ENCODE peak calls at places on chromosome 18, in eight cellular contexts. Y is HCT116, V is GM23248, J is GM23338, T is neural progenitor cell, W is hepatocyte, G is PC-3, F is SK-N-SH. Q is an unnamed sample.

GRCh38 chr18:4636957-4637356 is 181.8 kb upstream of the DLGAP1 start:
- DNase-seq in Y (no peak), V (no peak), J (no peak), T (peak), W (no peak), G (peak), F (no peak), Q (peak)

GRCh38 chr18:3972291-3972985 is 482.7 kb downstream of the DLGAP1 start:
- DNase-seq in Y (no peak), V (peak), J (peak), T (peak), W (no peak), G (no peak), F (no peak), Q (no peak)

GRCh38 chr18:56662902-56663301 is 11.7 kb downstream of the WDR7 start:
- DNase-seq in Y (no peak), V (no peak), J (no peak), T (no peak), W (no peak), G (no peak), F (no peak), Q (no peak)

GRCh38 chr18:75132068-75132467 is 76.9 kb downstream of the PTGR3 start:
- DNase-seq in Y (no peak), V (no peak), J (no peak), T (no peak), W (no peak), G (no peak), F (no peak), Q (no peak)

GRCh38 chr18:32661486-32662299 is 111.1 kb downstream of the KLHL14 start:
- DNase-seq in Y (no peak), V (peak), J (no peak), T (no peak), W (peak), G (peak), F (no peak), Q (no peak)

GRCh38 chr18:48940854-48941531 is 9.8 kb downstream of the SMAD7 start:
- DNase-seq in Y (no peak), V (no peak), J (no peak), T (no peak), W (no peak), G (no peak), F (peak), Q (no peak)

GRCh38 chr18:50089702-50090101 is 105.2 kb downstream of the MYO5B start:
- DNase-seq in Y (no peak), V (no peak), J (peak), T (no peak), W (no peak), G (no peak), F (no peak), Q (no peak)

GRCh38 chr18:48667276-48668254 is 128.7 kb downstream of the CTIF start:
- DNase-seq in Y (no peak), V (peak), J (peak), T (peak), W (peak), G (peak), F (peak), Q (peak)

GRCh38 chr18:39672171-39672570 is 2106.6 kb upstream of the CELF4 start:
- DNase-seq in Y (no peak), V (no peak), J (no peak), T (no peak), W (no peak), G (no peak), F (no peak), Q (no peak)

GRCh38 chr18:3012920-3013810 is at the start of gene LPIN2:
- DNase-seq in Y (peak), V (peak), J (peak), T (peak), W (peak), G (peak), F (peak), Q (peak)

GRCh38 chr18:62001396-62001795 is 108.6 kb upstream of the RNF152 start:
- DNase-seq in Y (no peak), V (no peak), J (peak), T (no peak), W (no peak), G (no peak), F (no peak), Q (no peak)

GRCh38 chr18:61998335-61998734 is 105.5 kb upstream of the RNF152 start:
- DNase-seq in Y (no peak), V (no peak), J (no peak), T (no peak), W (no peak), G (peak), F (no peak), Q (no peak)

GRCh38 chr18:61993831-61994230 is 101.0 kb upstream of the RNF152 start:
- DNase-seq in Y (no peak), V (peak), J (no peak), T (no peak), W (no peak), G (no peak), F (no peak), Q (no peak)

GRCh38 chr18:61995547-61996062 is 102.8 kb upstream of the RNF152 start:
- DNase-seq in Y (no peak), V (no peak), J (no peak), T (no peak), W (no peak), G (no peak), F (no peak), Q (no peak)

GRCh38 chr18:61998957-61999356 is 106.2 kb upstream of the RNF152 start:
- DNase-seq in Y (no peak), V (peak), J (no peak), T (no peak), W (no peak), G (peak), F (peak), Q (no peak)
- TF ChIP-seq EZH2phosphoT487 in Y (no peak), V (peak), J (no peak), T (no peak), W (no peak), G (no peak), F (no peak), Q (no peak)

DNA sequence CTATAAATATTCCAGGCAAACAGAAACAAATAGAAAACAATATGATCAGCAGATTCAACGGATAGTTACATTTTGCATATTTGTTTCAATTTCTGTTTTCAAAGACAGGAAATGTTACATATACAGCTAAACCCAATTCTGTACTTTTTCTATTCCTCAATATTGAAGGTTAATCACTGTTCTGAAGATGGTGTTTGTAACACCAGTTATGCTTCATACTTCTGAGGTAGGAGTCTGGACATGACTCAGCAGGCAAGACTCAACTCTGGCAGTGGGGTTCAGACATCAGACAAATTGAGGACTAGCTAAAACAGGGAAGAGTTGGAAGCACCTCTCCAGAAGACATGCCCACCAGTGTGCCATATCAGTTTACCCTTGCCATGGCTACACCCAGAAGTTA is 16.6 kb downstream of the SERPINB13 start:
- DNase-seq in Y (no peak), V (peak), J (no peak), T (no peak), W (no peak), G (peak), F (no peak), Q (no peak)
- TF ChIP-seq EZH2phosphoT487 in Y (no peak), V (no peak), J (no peak), T (no peak), W (no peak), G (no peak), F (no peak), Q (no peak)

DNA sequence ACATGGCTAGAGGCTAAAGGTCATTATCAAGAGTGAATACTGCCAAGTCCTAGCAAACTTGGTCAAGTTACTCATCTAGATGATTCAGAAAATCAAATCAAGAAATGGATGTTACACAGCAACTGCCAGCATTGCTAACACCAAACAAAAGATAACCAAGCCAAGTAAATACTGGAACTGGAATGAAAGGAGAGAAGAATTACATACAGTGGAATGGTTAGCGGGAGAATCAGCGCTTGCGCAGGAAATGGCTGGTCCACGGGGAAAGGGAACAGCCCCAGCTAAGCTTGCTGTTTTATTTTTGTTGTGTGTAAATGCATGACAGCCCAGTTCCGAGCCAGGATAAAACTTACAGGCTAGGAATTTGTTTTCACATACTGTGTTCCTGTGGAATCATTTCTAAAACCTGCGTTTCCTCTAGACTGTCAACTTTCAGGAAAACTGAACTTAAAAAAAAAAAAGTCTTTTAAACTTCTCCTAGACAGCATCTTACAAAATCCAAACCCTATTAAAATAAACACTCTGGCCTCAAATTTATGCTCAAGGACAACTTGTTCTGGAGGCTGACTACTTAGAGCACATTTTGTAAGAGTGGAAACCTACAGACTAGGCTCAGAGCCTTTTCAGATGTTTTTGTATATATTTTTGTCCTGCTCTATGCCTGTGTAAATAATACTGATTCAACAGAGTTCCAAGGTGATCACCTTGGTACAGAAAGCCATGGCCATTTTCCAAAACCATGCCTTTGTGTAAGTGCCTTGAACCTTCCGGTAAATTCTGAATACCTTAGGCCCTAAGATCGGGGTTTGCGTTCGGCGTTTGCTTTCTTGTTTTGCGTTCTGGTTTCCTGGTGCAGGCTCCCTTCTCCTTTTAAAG is 30.7 kb upstream of the TXNDC2 start:
- DNase-seq in Y (no peak), V (no peak), J (no peak), T (no peak), W (peak), G (no peak), F (no peak), Q (no peak)
- TF ChIP-seq EZH2phosphoT487 in Y (no peak), V (no peak), J (no peak), T (no peak), W (no peak), G (no peak), F (no peak), Q (no peak)

GRCh38 chr18:22827741-22828140 is 105.4 kb upstream of the RBBP8 start:
- DNase-seq in Y (no peak), V (no peak), J (no peak), T (no peak), W (no peak), G (no peak), F (no peak), Q (no peak)
- TF ChIP-seq EZH2phosphoT487 in Y (no peak), V (no peak), J (no peak), T (no peak), W (no peak), G (no peak), F (no peak), Q (no peak)

GRCh38 chr18:76657911-76658475 is 163.0 kb upstream of the ZNF516 start:
- DNase-seq in Y (no peak), V (no peak), J (no peak), T (no peak), W (no peak), G (no peak), F (no peak), Q (no peak)

GRCh38 chr18:76654536-76654935 is 159.5 kb upstream of the ZNF516 start:
- DNase-seq in Y (no peak), V (peak), J (no peak), T (no peak), W (no peak), G (no peak), F (no peak), Q (no peak)

GRCh38 chr18:76658627-76659026 is 163.6 kb upstream of the ZNF516 start:
- DNase-seq in Y (no peak), V (peak), J (peak), T (peak), W (no peak), G (no peak), F (peak), Q (peak)

GRCh38 chr18:76656925-76657324 is 161.9 kb upstream of the ZNF516 start:
- DNase-seq in Y (no peak), V (no peak), J (no peak), T (no peak), W (no peak), G (no peak), F (peak), Q (no peak)

DNA sequence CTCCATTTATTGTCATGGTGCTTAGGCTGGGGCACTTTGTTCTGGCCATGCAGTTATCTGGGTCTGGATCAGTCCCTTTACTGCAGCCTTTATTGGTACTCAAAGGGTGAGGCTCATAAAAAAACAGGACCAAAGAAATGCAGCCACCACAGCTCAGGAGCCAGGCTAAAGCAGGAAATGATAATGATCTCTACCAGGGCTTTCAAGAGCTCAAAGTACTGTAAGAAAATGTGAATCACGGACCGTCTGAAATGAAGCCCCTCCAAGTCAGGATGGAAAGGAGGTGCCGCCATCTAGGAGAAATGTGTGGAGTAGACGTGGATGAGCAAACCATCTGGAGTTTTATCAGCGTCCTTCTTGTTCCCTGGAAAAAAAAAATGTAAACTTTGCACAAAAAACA is 162.4 kb upstream of the ZNF516 start:
- DNase-seq in Y (no peak), V (peak), J (peak), T (no peak), W (peak), G (no peak), F (peak), Q (no peak)
- TF ChIP-seq EZH2phosphoT487 in Y (no peak), V (no peak), J (no peak), T (no peak), W (no peak), G (no peak), F (no peak), Q (no peak)

GRCh38 chr18:54267688-54268087 is 1.6 kb upstream of the POLI start:
- DNase-seq in Y (no peak), V (no peak), J (no peak), T (no peak), W (no peak), G (no peak), F (no peak), Q (no peak)

GRCh38 chr18:54263904-54264336 is 5.4 kb upstream of the POLI start:
- DNase-seq in Y (no peak), V (no peak), J (no peak), T (no peak), W (no peak), G (no peak), F (no peak), Q (peak)

GRCh38 chr18:54257015-54257414 is 12.3 kb upstream of the POLI start:
- DNase-seq in Y (no peak), V (peak), J (no peak), T (no peak), W (no peak), G (no peak), F (no peak), Q (no peak)

GRCh38 chr18:54260376-54261072 is 8.8 kb upstream of the POLI start:
- DNase-seq in Y (no peak), V (peak), J (no peak), T (no peak), W (no peak), G (peak), F (no peak), Q (no peak)

DNA sequence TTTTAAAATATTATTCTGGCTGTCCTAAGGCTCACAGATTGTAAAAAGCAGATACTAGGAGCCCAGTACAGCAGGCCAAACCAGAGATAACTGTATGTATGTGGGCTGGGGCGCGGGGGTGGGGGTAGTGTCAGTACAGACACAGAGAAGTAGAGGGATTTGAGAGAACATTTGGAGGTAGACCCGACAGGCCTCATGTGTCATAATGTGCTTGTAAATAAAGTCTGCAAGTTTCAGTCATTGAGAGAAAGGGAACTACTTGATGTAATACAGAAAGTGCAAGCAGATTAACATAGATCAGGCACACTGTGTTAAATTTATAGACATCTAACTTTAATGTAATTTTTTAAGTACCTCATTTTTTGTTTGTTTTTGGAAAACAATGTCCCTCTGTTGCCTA is 7.4 kb upstream of the POLI start:
- DNase-seq in Y (no peak), V (no peak), J (no peak), T (no peak), W (no peak), G (no peak), F (no peak), Q (peak)
- TF ChIP-seq EZH2phosphoT487 in Y (no peak), V (no peak), J (no peak), T (no peak), W (no peak), G (no peak), F (no peak), Q (no peak)

DNA sequence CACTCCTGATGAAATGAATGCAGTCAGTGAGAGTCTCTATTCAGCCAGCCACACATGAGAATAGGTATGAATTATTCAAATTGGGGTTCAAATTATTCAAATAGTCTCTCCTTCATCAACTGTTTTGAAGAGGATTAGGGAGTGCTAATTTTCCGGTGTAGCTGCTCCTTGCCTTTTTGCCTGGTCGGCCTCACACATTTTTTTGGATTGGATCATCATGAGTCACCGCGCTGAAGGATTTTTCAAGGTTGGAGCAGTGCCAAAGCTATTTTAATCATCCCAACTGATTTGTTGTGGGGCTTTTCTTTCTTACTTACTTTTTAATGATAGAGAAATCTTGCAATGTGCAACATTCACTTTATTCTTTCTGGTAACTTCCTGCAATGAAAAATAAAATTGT is 2.4 kb upstream of the DTNA start:
- DNase-seq in Y (peak), V (peak), J (peak), T (peak), W (peak), G (peak), F (no peak), Q (no peak)
- TF ChIP-seq EZH2phosphoT487 in Y (no peak), V (no peak), J (no peak), T (no peak), W (no peak), G (no peak), F (no peak), Q (no peak)

DNA sequence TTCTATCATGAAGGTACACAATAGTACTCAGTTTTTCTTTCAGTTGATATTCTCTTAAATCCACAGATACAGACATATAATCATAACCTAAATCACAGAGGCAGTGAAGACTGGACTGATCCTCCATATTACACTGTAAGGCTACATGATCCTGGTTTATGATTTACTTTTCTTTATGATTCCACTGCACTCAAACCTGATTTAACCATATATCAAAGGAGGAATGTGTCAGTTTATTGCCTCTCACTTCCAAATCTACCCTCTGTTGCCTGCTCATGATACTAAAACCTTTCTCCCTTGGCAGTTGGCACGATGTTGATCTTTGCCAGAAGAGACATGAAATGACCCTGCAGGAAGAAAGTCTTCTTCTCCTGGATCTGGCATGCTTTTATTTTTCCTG is 426.5 kb downstream of the MBD2 start:
- DNase-seq in Y (no peak), V (no peak), J (no peak), T (no peak), W (no peak), G (no peak), F (no peak), Q (no peak)
- TF ChIP-seq EZH2phosphoT487 in Y (no peak), V (no peak), J (no peak), T (no peak), W (no peak), G (no peak), F (no peak), Q (no peak)

GRCh38 chr18:63097198-63097597 is 222.4 kb downstream of the BCL2 start:
- DNase-seq in Y (no peak), V (no peak), J (no peak), T (no peak), W (no peak), G (no peak), F (no peak), Q (no peak)

GRCh38 chr18:63099026-63099840 is 220.3 kb downstream of the BCL2 start:
- DNase-seq in Y (no peak), V (no peak), J (no peak), T (no peak), W (no peak), G (no peak), F (no peak), Q (no peak)

GRCh38 chr18:63096327-63096874 is 223.2 kb downstream of the BCL2 start:
- DNase-seq in Y (no peak), V (no peak), J (no peak), T (no peak), W (no peak), G (no peak), F (no peak), Q (no peak)

GRCh38 chr18:63099848-63100625 is 219.5 kb downstream of the BCL2 start:
- DNase-seq in Y (no peak), V (no peak), J (no peak), T (no peak), W (peak), G (no peak), F (no peak), Q (no peak)

GRCh38 chr18:63098014-63098981 is 221.3 kb downstream of the BCL2 start:
- DNase-seq in Y (no peak), V (no peak), J (no peak), T (no peak), W (no peak), G (no peak), F (no peak), Q (peak)
- TF ChIP-seq EZH2phosphoT487 in Y (no peak), V (no peak), J (no peak), T (no peak), W (no peak), G (no peak), F (no peak), Q (no peak)

GRCh38 chr18:45412577-45412976 is 202.7 kb upstream of the SLC14A2 start:
- DNase-seq in Y (no peak), V (peak), J (no peak), T (no peak), W (no peak), G (no peak), F (no peak), Q (no peak)
- TF ChIP-seq EZH2phosphoT487 in Y (no peak), V (no peak), J (no peak), T (no peak), W (no peak), G (no peak), F (no peak), Q (no peak)

Q was measured in OCI-LY7.